ENCODE peak calls at places on chromosome 17, in ten cellular contexts. B is RWPE1; W is OCI-LY7; Z is CD4-positive, alpha-beta T cell; R is ascending aorta; E is neural crest cell; S is kidney epithelial cell; G is HCT116; T is lower leg skin; I is AG04450. Q is an unnamed sample.

GRCh38 chr17:75832164-75832651 is 12.0 kb downstream of the UNC13D start:
- DNase-seq in B (peak), Z (no peak), I (no peak), T (no peak), R (no peak), W (no peak), G (no peak), E (no peak), S (peak), Q (peak)

GRCh38 chr17:57481901-57482300 is 225.6 kb downstream of the MSI2 start:
- DNase-seq in E (no peak), T (no peak), S (peak), R (no peak), Z (no peak), I (peak), B (no peak), W (no peak), G (no peak), Q (no peak)

GRCh38 chr17:61155590-61156181 is 244.0 kb upstream of the TBX2 start:
- DNase-seq in G (no peak), W (no peak), R (no peak), B (no peak), S (no peak), T (no peak), I (no peak), Z (no peak), E (no peak), Q (no peak)

GRCh38 chr17:77036841-77037381 is 103.9 kb upstream of the SEC14L1 start:
- DNase-seq in S (no peak), Z (no peak), G (no peak), T (no peak), B (peak), I (no peak), W (peak), E (no peak), R (no peak), Q (no peak)

GRCh38 chr17:28470266-28471126 is 2.9 kb upstream of the SLC13A2 start:
- DNase-seq in R (no peak), T (peak), S (no peak), B (no peak), E (no peak), W (no peak), I (no peak), Z (no peak), G (no peak), Q (no peak)

GRCh38 chr17:20979792-20980083 is 63.1 kb downstream of the USP22 start:
- DNase-seq in Z (no peak), E (no peak), B (no peak), T (no peak), S (no peak), G (no peak), I (no peak), R (no peak), W (no peak), Q (no peak)

GRCh38 chr17:29855686-29856085 is 74.3 kb downstream of the SSH2 start:
- DNase-seq in B (no peak), W (no peak), G (no peak), E (no peak), T (no peak), I (no peak), S (no peak), Z (no peak), R (no peak), Q (no peak)

GRCh38 chr17:81551458-81552243 is 502 bp downstream of the FAAP100 start:
- DNase-seq in S (no peak), T (no peak), B (peak), I (no peak), Z (peak), W (peak), R (no peak), G (no peak), E (no peak), Q (no peak)

GRCh38 chr17:48816774-48817590 is at the start of gene TTLL6:
- DNase-seq in Z (peak), B (peak), T (peak), G (peak), E (peak), R (peak), W (peak), I (peak), S (no peak), Q (peak)

GRCh38 chr17:35130392-35130791 is 9.0 kb downstream of the FNDC8 start:
- DNase-seq in Z (no peak), W (no peak), S (no peak), E (no peak), I (no peak), T (no peak), B (no peak), R (no peak), G (no peak), Q (no peak)

GRCh38 chr17:2068589-2069051 is 13.7 kb downstream of the HIC1 start:
- DNase-seq in T (peak), B (no peak), S (peak), G (no peak), I (no peak), E (no peak), W (peak), Z (no peak), R (no peak), Q (no peak)

GRCh38 chr17:2067048-2067452 is 12.1 kb downstream of the HIC1 start:
- DNase-seq in E (no peak), S (no peak), R (no peak), Z (no peak), W (no peak), I (no peak), B (no peak), G (no peak), T (no peak), Q (no peak)

GRCh38 chr17:2068101-2068518 is 13.2 kb downstream of the HIC1 start:
- DNase-seq in R (no peak), T (no peak), B (no peak), G (no peak), Z (no peak), I (no peak), E (no peak), W (no peak), S (no peak), Q (no peak)

GRCh38 chr17:2064980-2065785 is 10.3 kb downstream of the HIC1 start:
- DNase-seq in S (no peak), W (peak), R (no peak), G (no peak), T (no peak), Z (no peak), I (no peak), E (no peak), B (no peak), Q (peak)

DNA sequence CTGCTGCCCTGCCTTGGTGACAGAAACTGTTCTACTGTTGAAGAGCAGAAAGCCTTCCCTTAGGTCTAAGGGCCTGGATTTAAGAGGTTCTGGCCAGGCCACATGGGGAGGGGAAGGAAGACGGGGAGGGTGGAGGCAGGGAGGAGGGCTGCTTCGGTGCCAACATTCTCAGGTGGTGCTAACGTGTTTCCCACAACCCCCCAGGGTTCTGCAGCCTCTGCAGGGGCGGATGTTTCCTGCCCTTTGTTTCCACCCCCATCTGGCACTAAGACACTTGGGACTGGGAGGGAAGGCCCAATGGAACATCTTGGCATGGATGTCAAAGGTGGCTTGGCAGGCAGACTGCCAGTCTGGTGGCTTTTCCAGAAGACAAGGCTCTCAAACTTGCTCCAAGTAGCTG is 12.7 kb downstream of the HIC1 start:
- DNase-seq in G (no peak), Z (no peak), T (no peak), W (no peak), R (no peak), E (no peak), I (no peak), B (no peak), S (no peak), Q (no peak)
- TF ChIP-seq CTCF in G (no peak), Z (no peak), T (no peak), W (no peak), R (no peak), E (no peak), I (no peak), B (no peak), S (no peak), Q (no peak)

GRCh38 chr17:1899403-1900000 is 69.7 kb downstream of the RPA1 start:
- DNase-seq in R (no peak), I (no peak), B (no peak), Z (no peak), T (no peak), S (no peak), W (no peak), E (no peak), G (no peak), Q (no peak)
- TF ChIP-seq CTCF in R (no peak), I (peak), B (no peak), Z (no peak), T (no peak), S (peak), W (peak), E (peak), G (peak), Q (no peak)

GRCh38 chr17:67024736-67025135 is 19.6 kb upstream of the CACNG1 start:
- DNase-seq in E (no peak), Z (no peak), W (no peak), I (no peak), R (no peak), G (no peak), B (no peak), T (no peak), S (no peak), Q (no peak)

GRCh38 chr17:67027031-67027628 is 17.2 kb upstream of the CACNG1 start:
- DNase-seq in G (no peak), I (no peak), S (no peak), T (no peak), Z (no peak), B (no peak), R (no peak), W (no peak), E (no peak), Q (no peak)

GRCh38 chr17:67022451-67022810 is 21.9 kb upstream of the CACNG1 start:
- DNase-seq in W (no peak), E (no peak), S (no peak), B (no peak), R (no peak), G (no peak), Z (no peak), I (no peak), T (no peak), Q (no peak)

GRCh38 chr17:67026341-67026740 is 18.0 kb upstream of the CACNG1 start:
- DNase-seq in E (no peak), Z (no peak), W (no peak), R (no peak), G (no peak), B (no peak), T (no peak), S (no peak), I (no peak), Q (no peak)

DNA sequence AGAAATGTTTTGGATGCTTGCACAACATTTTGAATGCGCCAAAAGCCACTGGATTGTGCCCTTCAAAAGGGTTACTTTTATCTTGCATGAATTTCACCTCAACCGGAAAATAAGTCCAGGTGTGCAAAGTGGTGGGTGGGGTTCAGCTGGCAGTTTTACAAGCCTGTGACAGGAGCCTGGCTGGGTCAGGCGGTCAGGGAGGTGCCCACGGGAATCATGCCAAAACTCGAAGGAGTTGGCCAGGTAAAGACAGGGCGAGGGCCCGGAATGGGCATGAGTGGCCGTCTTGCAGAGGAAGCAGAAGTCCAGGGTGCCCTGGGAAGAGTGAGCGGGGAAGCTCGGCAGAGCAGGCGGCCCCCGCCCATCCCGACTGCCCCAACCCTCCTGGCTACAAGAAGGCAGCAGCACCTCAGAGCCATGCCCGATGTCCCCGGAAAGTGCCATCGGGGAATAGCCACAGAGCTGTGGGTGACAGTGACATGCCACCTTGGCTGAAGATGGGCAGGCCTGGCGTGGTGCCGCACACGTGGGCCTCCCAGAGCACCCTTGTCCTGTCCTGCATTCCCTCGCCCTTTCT is 19.1 kb upstream of the CACNG1 start:
- DNase-seq in T (no peak), Z (no peak), E (no peak), W (no peak), R (no peak), G (no peak), I (no peak), B (no peak), S (no peak), Q (no peak)
- TF ChIP-seq CTCF in T (no peak), Z (no peak), E (no peak), W (no peak), R (no peak), G (no peak), I (no peak), B (no peak), S (no peak), Q (no peak)

DNA sequence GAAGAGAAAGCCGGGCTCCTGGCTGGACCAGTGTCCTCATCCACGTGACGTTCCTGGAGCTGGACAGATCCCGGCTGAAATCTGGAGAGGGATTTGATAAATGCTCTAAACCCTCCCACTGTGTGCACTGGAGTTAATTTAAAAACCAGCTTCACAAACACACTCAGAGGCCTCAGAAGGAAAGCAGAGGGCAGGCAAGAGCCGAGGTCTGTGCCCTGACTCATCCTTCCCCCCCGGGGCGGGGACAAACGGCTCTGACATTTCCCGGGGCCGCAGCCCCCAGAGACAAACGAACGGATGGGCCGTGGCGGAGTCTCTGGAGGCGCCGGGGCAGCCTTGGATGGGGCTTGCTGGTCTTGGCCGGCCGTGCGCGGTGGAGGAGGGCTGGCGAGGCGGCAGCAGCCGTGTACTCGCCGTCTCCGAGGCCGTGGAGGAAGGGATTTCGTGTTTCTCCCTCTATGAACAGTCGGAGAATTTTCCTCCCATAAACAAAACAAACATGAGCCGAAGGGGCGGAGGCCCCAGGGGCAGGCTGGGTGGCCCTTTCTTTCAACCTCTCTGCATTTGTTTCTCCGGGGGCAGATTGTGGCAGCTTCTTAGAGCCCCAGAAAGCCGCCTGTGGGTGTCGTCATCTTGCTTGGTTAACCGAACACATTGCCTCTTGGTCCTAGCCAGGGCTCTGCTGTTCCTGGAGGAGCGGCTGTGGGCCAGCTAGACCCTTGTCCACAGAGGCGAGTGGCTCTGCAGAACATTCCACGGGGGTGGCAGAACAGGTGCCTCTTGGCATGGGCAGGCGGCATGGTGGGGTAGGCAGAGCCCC is 94.3 kb downstream of the NTN1 start:
- DNase-seq in B (no peak), T (peak), S (peak), I (no peak), R (peak), E (peak), G (no peak), Z (no peak), W (no peak), Q (no peak)
- TF ChIP-seq CTCF in B (no peak), T (no peak), S (peak), I (peak), R (no peak), E (no peak), G (no peak), Z (peak), W (no peak), Q (no peak)

GRCh38 chr17:33499025-33499424 is 205.9 kb upstream of the ASIC2 start:
- DNase-seq in Z (no peak), B (no peak), R (no peak), T (no peak), W (no peak), S (no peak), E (no peak), I (no peak), G (no peak), Q (no peak)

GRCh38 chr17:33500141-33500540 is 207.0 kb upstream of the ASIC2 start:
- DNase-seq in G (no peak), R (no peak), B (no peak), S (no peak), W (no peak), T (no peak), Z (no peak), I (no peak), E (no peak), Q (no peak)

GRCh38 chr17:33498069-33498468 is 205.0 kb upstream of the ASIC2 start:
- DNase-seq in W (no peak), T (peak), R (no peak), I (no peak), E (no peak), B (no peak), G (no peak), S (no peak), Z (no peak), Q (no peak)

GRCh38 chr17:33504571-33504970 is 211.5 kb upstream of the ASIC2 start:
- DNase-seq in W (no peak), R (no peak), I (no peak), G (no peak), E (no peak), S (no peak), B (no peak), T (no peak), Z (no peak), Q (no peak)

GRCh38 chr17:33501185-33501584 is 208.1 kb upstream of the ASIC2 start:
- DNase-seq in T (no peak), Z (no peak), I (no peak), R (no peak), G (no peak), E (no peak), S (no peak), B (no peak), W (no peak), Q (no peak)
- TF ChIP-seq CTCF in T (no peak), Z (no peak), I (no peak), R (no peak), G (no peak), E (no peak), S (peak), B (no peak), W (no peak), Q (no peak)

GRCh38 chr17:80263253-80264047 is 2.8 kb downstream of the RNF213 start:
- DNase-seq in S (peak), B (peak), T (peak), W (peak), Z (peak), E (no peak), G (no peak), R (peak), I (peak), Q (peak)
- TF ChIP-seq CTCF in S (no peak), B (no peak), T (no peak), W (peak), Z (no peak), E (no peak), G (no peak), R (no peak), I (peak), Q (peak)

GRCh38 chr17:40111221-40112128 is 10.3 kb upstream of the MSL1 start:
- DNase-seq in I (peak), G (peak), E (peak), S (no peak), R (peak), T (peak), Z (peak), B (peak), W (peak), Q (peak)
- TF ChIP-seq CTCF in I (peak), G (peak), E (peak), S (peak), R (peak), T (peak), Z (peak), B (peak), W (peak), Q (peak)

DNA sequence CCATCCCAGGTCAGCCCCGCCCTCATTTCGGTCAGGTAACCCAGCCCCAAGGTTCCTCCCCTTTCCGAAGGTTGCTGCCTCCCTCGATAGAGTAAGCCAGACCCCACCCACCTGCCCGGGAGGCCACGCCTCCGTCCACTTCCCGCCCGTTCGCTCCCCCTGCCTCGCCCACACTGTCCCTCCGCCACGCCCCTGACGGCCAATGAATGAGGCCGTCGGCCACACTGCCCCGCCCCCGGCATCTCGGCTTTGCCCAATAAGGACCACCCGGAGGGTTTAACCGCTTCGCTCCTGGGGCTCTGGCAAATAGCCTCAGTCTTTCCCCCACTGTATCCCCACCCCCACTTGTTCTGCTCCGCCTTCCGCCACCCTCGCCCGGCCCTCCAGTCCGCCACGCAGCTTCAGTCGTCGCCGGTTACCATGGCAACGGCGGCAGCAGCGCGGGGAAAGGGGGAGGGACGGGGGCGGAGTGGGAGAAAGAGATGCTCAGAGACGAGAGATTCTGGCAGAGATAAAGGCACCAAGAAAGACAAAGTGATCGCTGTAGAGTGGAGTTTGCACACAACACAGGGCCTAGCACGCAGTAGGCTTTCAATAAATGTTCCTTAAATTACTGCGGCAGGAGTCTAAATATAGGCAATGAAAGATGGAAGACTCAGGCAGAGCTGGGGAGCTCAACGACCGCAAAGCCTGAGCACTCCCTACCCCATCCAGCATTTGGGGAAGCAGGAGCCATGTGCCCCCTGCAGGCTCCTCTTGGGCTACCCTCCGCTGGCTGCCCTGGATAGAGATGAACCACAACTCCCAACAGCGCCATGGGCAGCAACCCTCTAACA is 5.1 kb downstream of the DLG4 start:
- DNase-seq in Z (peak), W (peak), R (peak), S (peak), E (peak), I (peak), G (peak), B (peak), T (peak), Q (peak)
- TF ChIP-seq CTCF in Z (peak), W (peak), R (peak), S (peak), E (peak), I (peak), G (peak), B (peak), T (no peak), Q (peak)

DNA sequence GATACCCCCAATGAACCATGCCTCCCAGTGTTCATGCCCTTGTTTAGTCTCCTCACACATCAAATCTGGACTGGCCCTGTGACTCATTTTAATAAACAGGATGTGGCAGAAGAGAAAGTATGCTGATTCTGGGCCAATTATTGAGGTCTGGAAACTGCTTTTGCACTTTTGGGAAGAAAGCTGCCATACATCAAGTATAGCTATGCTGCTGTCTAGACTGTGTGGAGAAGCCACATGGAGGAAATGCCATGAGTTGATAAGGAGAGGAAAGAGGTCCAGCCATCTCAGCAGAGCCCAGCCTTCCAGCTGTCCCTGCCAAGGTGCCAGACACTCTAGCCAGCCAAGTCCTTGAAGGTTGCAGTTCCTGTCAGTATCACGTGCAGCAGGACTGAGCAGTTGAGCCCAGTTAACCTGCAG is 16.7 kb downstream of the RPRML start:
- DNase-seq in I (peak), T (no peak), B (no peak), Z (no peak), S (no peak), E (no peak), R (no peak), G (no peak), W (no peak), Q (no peak)
- TF ChIP-seq CTCF in I (no peak), T (no peak), B (no peak), Z (no peak), S (no peak), E (no peak), R (no peak), G (no peak), W (no peak), Q (no peak)